ENCODE peak calls at places on chromosomes 13 and 19, in six cellular contexts. H is HT1080, T is IMR-90, D is left ventricle myocardium superior, I is left colon, A is NCI-H1930. S is an unnamed sample.

GRCh38 chr19:33868821-33869412 is 72.2 kb downstream of the KCTD15 start:
- DNase-seq in A (no peak), D (peak; percentile 56), H (peak; percentile 6), I (peak; percentile 20), T (no peak), S (peak; percentile 84)

GRCh38 chr13:113599396-113599795 is 14.8 kb downstream of the TFDP1 start:
- DNase-seq in H (no peak), A (no peak), I (no peak), T (no peak), D (no peak), S (peak; percentile 38)

GRCh38 chr19:50705422-50706019 is 14.1 kb downstream of the SHANK1 start:
- DNase-seq in I (no peak), H (peak; percentile 91), A (peak; percentile 58), D (no peak), T (peak; percentile 76), S (peak; percentile 82)

GRCh38 chr19:54190942-54191670 is at the start of gene TSEN34:
- DNase-seq in D (peak; percentile 95), A (peak; percentile 87), H (no peak), T (peak; percentile 75), I (peak; percentile 89), S (peak; percentile 92)

GRCh38 chr13:50400035-50400726 is 384.9 kb downstream of the KCNRG start:
- DNase-seq in H (no peak), A (no peak), T (peak; percentile 15), I (no peak), D (peak; percentile 64), S (no peak)

GRCh38 chr13:27261376-27261775 is 9.3 kb upstream of the RASL11A start:
- DNase-seq in D (no peak), T (no peak), H (no peak), A (no peak), I (no peak), S (no peak)

GRCh38 chr13:97193577-97193976 is 28.6 kb upstream of the MBNL2 start:
- DNase-seq in I (no peak), A (no peak), D (no peak), H (no peak), T (no peak), S (no peak)

GRCh38 chr13:98556968-98557591 is 19.8 kb downstream of the STK24 start:
- DNase-seq in T (peak; percentile 32), I (no peak), A (no peak), D (no peak), H (no peak), S (no peak)

GRCh38 chr19:2743099-2743498 is 3.3 kb upstream of the SLC39A3 start:
- DNase-seq in T (no peak), A (no peak), H (no peak), D (no peak), I (no peak), S (no peak)

GRCh38 chr19:18205180-18205915 is 1.5 kb upstream of the RAB3A start:
- DNase-seq in I (peak; percentile 86), T (peak; percentile 89), H (peak; percentile 22), A (no peak), D (peak; percentile 91), S (peak; percentile 74)

GRCh38 chr13:21608961-21609360 is 5.0 kb upstream of the MICU2 start:
- DNase-seq in D (no peak), I (no peak), H (peak; percentile 30), T (no peak), A (no peak), S (no peak)

GRCh38 chr13:99314640-99315176 is 7.5 kb upstream of the GPR183 start:
- DNase-seq in A (no peak), T (peak; percentile 28), H (peak; percentile 42), I (no peak), D (no peak), S (no peak)

GRCh38 chr13:51000576-51001260 is 91.1 kb downstream of the RNASEH2B start:
- DNase-seq in I (no peak), H (peak; percentile 10), A (no peak), D (peak; percentile 67), T (peak; percentile 42), S (peak; percentile 83)

GRCh38 chr19:10672529-10673150 is 18.5 kb downstream of the ILF3 start:
- DNase-seq in I (no peak), T (no peak), D (no peak), H (no peak), A (no peak), S (no peak)

GRCh38 chr19:3109491-3109890 is 15.3 kb downstream of the GNA11 start:
- DNase-seq in T (no peak), D (no peak), I (no peak), A (no peak), H (no peak), S (no peak)

GRCh38 chr13:38308736-38309135 is 40.9 kb upstream of the UFM1 start:
- DNase-seq in I (no peak), A (no peak), H (peak; percentile 85), D (no peak), T (peak; percentile 63), S (no peak)

GRCh38 chr19:4717191-4717965 is 6.3 kb downstream of the DPP9 start:
- DNase-seq in I (no peak), T (peak; percentile 70), D (no peak), H (peak; percentile 64), A (no peak), S (no peak)

GRCh38 chr19:11549386-11549953 is 9.6 kb downstream of the ELOF1 start:
- DNase-seq in H (no peak), D (no peak), I (no peak), A (no peak), T (no peak), S (no peak)

GRCh38 chr19:10552596-10553053 is 8.9 kb downstream of the ATG4D start:
- DNase-seq in H (peak; percentile 41), A (no peak), I (peak; percentile 36), D (no peak), T (no peak), S (peak; percentile 72)

GRCh38 chr13:113879506-113880360 is 15.9 kb upstream of the GAS6 start:
- DNase-seq in I (no peak), D (peak; percentile 63), A (no peak), T (no peak), H (no peak), S (no peak)

GRCh38 chr19:10114651-10115391 is 3.3 kb downstream of the P2RY11 start:
- DNase-seq in H (no peak), D (no peak), A (no peak), I (no peak), T (no peak), S (no peak)

GRCh38 chr19:18473706-18474087 is 35.8 kb upstream of the ISYNA1 start:
- DNase-seq in T (no peak), A (no peak), D (no peak), H (no peak), I (no peak), S (no peak)

GRCh38 chr13:41561179-41561578 is 103.8 kb downstream of the RGCC start:
- DNase-seq in T (peak; percentile 43), D (no peak), H (no peak), A (no peak), I (no peak), S (no peak)

GRCh38 chr13:77305276-77305675 is 21.6 kb downstream of the MYCBP2 start:
- DNase-seq in I (no peak), A (no peak), D (no peak), T (no peak), H (no peak), S (no peak)

GRCh38 chr19:3614858-3615505 is 8.3 kb upstream of the TBXA2R start:
- DNase-seq in T (no peak), A (no peak), H (no peak), I (no peak), D (no peak), S (no peak)

GRCh38 chr19:14577264-14577663 is 5.4 kb upstream of the NDUFB7 start:
- DNase-seq in D (no peak), A (no peak), I (no peak), T (no peak), H (no peak), S (no peak)

GRCh38 chr19:40960062-40960685 is 30.9 kb upstream of the CYP2B6 start:
- DNase-seq in H (no peak), D (no peak), I (no peak), T (no peak), A (no peak), S (no peak)

GRCh38 chr13:34432234-34432633 is 509.8 kb upstream of the NBEA start:
- DNase-seq in H (no peak), D (no peak), T (no peak), A (no peak), I (no peak), S (no peak)

GRCh38 chr13:60111726-60112125 is 52.0 kb downstream of the DIAPH3 start:
- DNase-seq in T (peak; percentile 43), D (no peak), H (no peak), I (no peak), A (no peak), S (no peak)

S was measured in islet precursor cell.